ENCODE peak calls at places on chromosome 4, in ten cellular contexts. One of them, this sample, is unnamed.

GRCh38 chr4:136690363-136690762 is 841.9 kb downstream of the PCDH18 start:
- DNase-seq in GM04504: no peak
- DNase-seq in HEK293T: no peak
- DNase-seq in thoracic aorta: no peak
- DNase-seq in brain microvascular endothelial cell: no peak
- DNase-seq in activated CD8-positive, alpha-beta memory T cell treated with anti-CD3 and anti-CD28 coated beads, Interleukin-2, amount 50 U/mL, for 48 hours: no peak
- DNase-seq in ovary: no peak
- DNase-seq in T-helper 9 cell: no peak
- DNase-seq in T-helper 2 cell: no peak
- DNase-seq in NCI-H2029: no peak
- DNase-seq in this sample: no peak

GRCh38 chr4:6035786-6036185 is 17.6 kb upstream of the C4orf50 start:
- DNase-seq in GM04504: no peak
- DNase-seq in HEK293T: no peak
- DNase-seq in thoracic aorta: no peak
- DNase-seq in brain microvascular endothelial cell: no peak
- DNase-seq in activated CD8-positive, alpha-beta memory T cell treated with anti-CD3 and anti-CD28 coated beads, Interleukin-2, amount 50 U/mL, for 48 hours: no peak
- DNase-seq in ovary: no peak
- DNase-seq in T-helper 9 cell: no peak
- DNase-seq in T-helper 2 cell: no peak
- DNase-seq in NCI-H2029: no peak
- DNase-seq in this sample: no peak

GRCh38 chr4:122313001-122313400 is 65.8 kb upstream of the ADAD1 start:
- DNase-seq in GM04504: no peak
- DNase-seq in HEK293T: no peak
- DNase-seq in thoracic aorta: no peak
- DNase-seq in brain microvascular endothelial cell: no peak
- DNase-seq in activated CD8-positive, alpha-beta memory T cell treated with anti-CD3 and anti-CD28 coated beads, Interleukin-2, amount 50 U/mL, for 48 hours: no peak
- DNase-seq in ovary: no peak
- DNase-seq in T-helper 9 cell: no peak
- DNase-seq in T-helper 2 cell: no peak
- DNase-seq in NCI-H2029: no peak
- DNase-seq in this sample: no peak

GRCh38 chr4:105236917-105237311 is 90.2 kb downstream of the TET2 start:
- DNase-seq in GM04504: no peak
- DNase-seq in HEK293T: no peak
- DNase-seq in thoracic aorta: no peak
- DNase-seq in brain microvascular endothelial cell: no peak
- DNase-seq in activated CD8-positive, alpha-beta memory T cell treated with anti-CD3 and anti-CD28 coated beads, Interleukin-2, amount 50 U/mL, for 48 hours: no peak
- DNase-seq in ovary: no peak
- DNase-seq in T-helper 9 cell: no peak
- DNase-seq in T-helper 2 cell: no peak
- DNase-seq in NCI-H2029: no peak
- DNase-seq in this sample: no peak

GRCh38 chr4:140851032-140851636 is 94.9 kb upstream of the TBC1D9 start:
- DNase-seq in GM04504: no peak
- DNase-seq in HEK293T: peak; percentile 66
- DNase-seq in thoracic aorta: no peak
- DNase-seq in brain microvascular endothelial cell: peak; percentile 51
- DNase-seq in activated CD8-positive, alpha-beta memory T cell treated with anti-CD3 and anti-CD28 coated beads, Interleukin-2, amount 50 U/mL, for 48 hours: no peak
- DNase-seq in ovary: no peak
- DNase-seq in T-helper 9 cell: no peak
- DNase-seq in T-helper 2 cell: no peak
- DNase-seq in NCI-H2029: peak; percentile 46
- DNase-seq in this sample: peak; percentile 59

GRCh38 chr4:110306363-110306762 is 107.9 kb upstream of the ELOVL6 start:
- DNase-seq in GM04504: no peak
- DNase-seq in HEK293T: no peak
- DNase-seq in thoracic aorta: no peak
- DNase-seq in brain microvascular endothelial cell: no peak
- DNase-seq in activated CD8-positive, alpha-beta memory T cell treated with anti-CD3 and anti-CD28 coated beads, Interleukin-2, amount 50 U/mL, for 48 hours: no peak
- DNase-seq in ovary: no peak
- DNase-seq in T-helper 9 cell: no peak
- DNase-seq in T-helper 2 cell: no peak
- DNase-seq in NCI-H2029: no peak
- DNase-seq in this sample: no peak

GRCh38 chr4:153873741-153874140 is 84.9 kb upstream of the SFRP2 start:
- DNase-seq in GM04504: no peak
- DNase-seq in HEK293T: no peak
- DNase-seq in thoracic aorta: no peak
- DNase-seq in brain microvascular endothelial cell: no peak
- DNase-seq in activated CD8-positive, alpha-beta memory T cell treated with anti-CD3 and anti-CD28 coated beads, Interleukin-2, amount 50 U/mL, for 48 hours: no peak
- DNase-seq in ovary: no peak
- DNase-seq in T-helper 9 cell: no peak
- DNase-seq in T-helper 2 cell: no peak
- DNase-seq in NCI-H2029: no peak
- DNase-seq in this sample: no peak

GRCh38 chr4:99572527-99573240 is 1.9 kb upstream of the MTTP start:
- DNase-seq in GM04504: no peak
- DNase-seq in HEK293T: no peak
- DNase-seq in thoracic aorta: no peak
- DNase-seq in brain microvascular endothelial cell: no peak
- DNase-seq in activated CD8-positive, alpha-beta memory T cell treated with anti-CD3 and anti-CD28 coated beads, Interleukin-2, amount 50 U/mL, for 48 hours: no peak
- DNase-seq in ovary: no peak
- DNase-seq in T-helper 9 cell: no peak
- DNase-seq in T-helper 2 cell: no peak
- DNase-seq in NCI-H2029: no peak
- DNase-seq in this sample: no peak